ENCODE peak calls at places on chromosomes 16 and 17, in nine cellular contexts. N is BJ, M is AG10803, H is A549, I is foreskin keratinocyte, S is heart left ventricle, Q is astrocyte of the cerebellum, Y is OCI-LY7, E is glutamatergic neuron. B is an unnamed sample.
A peak's percentile ranks its signal among the peaks of the same experiment; 100 is the strongest.

GRCh38 chr16:58727796-58728568 is 6.1 kb downstream of the GOT2 start:
- DNase-seq in Q (no peak), H (no peak), M (no peak), Y (peak; percentile 26), E (no peak), N (no peak), S (no peak), I (no peak), B (no peak)

GRCh38 chr17:74335529-74336062 is 9.6 kb downstream of the KIF19 start:
- DNase-seq in Y (no peak), H (no peak), M (no peak), N (no peak), I (no peak), Q (no peak), S (no peak), E (no peak), B (no peak)

GRCh38 chr17:79557724-79558572 is 52.9 kb downstream of the RBFOX3 start:
- DNase-seq in H (no peak), I (no peak), Q (no peak), N (no peak), E (no peak), M (no peak), Y (no peak), S (no peak), B (no peak)

GRCh38 chr17:44599298-44600175 is 42.3 kb downstream of the FZD2 start:
- DNase-seq in Y (no peak), Q (peak; percentile 90), S (no peak), N (peak; percentile 51), M (peak; percentile 75), H (peak; percentile 87), I (no peak), E (no peak), B (peak; percentile 96)

GRCh38 chr16:83113317-83113716 is 486.5 kb downstream of the CDH13 start:
- DNase-seq in M (peak; percentile 29), N (no peak), S (no peak), H (peak; percentile 10), E (peak; percentile 38), Y (peak; percentile 71), Q (no peak), I (no peak), B (peak; percentile 45)

GRCh38 chr17:64387545-64388171 is 3.0 kb downstream of the PECAM1 start:
- DNase-seq in I (no peak), N (no peak), M (no peak), Y (no peak), H (no peak), S (peak; percentile 57), E (no peak), Q (no peak), B (no peak)

GRCh38 chr17:39051001-39051605 is 83.9 kb upstream of the FBXO47 start:
- DNase-seq in N (no peak), S (no peak), Q (no peak), H (no peak), Y (no peak), M (no peak), I (no peak), E (no peak), B (no peak)

GRCh38 chr17:77602883-77603640 is 355.4 kb upstream of the TNRC6C start:
- DNase-seq in E (no peak), Q (no peak), N (no peak), S (no peak), H (no peak), M (no peak), Y (no peak), I (no peak), B (no peak)

GRCh38 chr16:4698321-4699029 is 5.1 kb downstream of the NUDT16L1 start:
- DNase-seq in E (no peak), N (no peak), M (no peak), Y (no peak), I (no peak), S (peak; percentile 27), H (no peak), Q (no peak), B (no peak)

GRCh38 chr16:69112285-69113129 is 7.1 kb downstream of the HAS3 start:
- DNase-seq in S (peak; percentile 57), M (peak; percentile 29), Q (no peak), I (no peak), H (peak; percentile 85), N (no peak), E (peak; percentile 88), Y (peak; percentile 70), B (peak; percentile 52)

GRCh38 chr17:73506470-73507435 is 137.5 kb downstream of the SDK2 start:
- DNase-seq in N (no peak), I (no peak), S (no peak), Y (no peak), H (no peak), M (no peak), Q (no peak), E (no peak), B (no peak)

GRCh38 chr16:18979936-18980335 is 3.8 kb upstream of the TMC7 start:
- DNase-seq in S (no peak), M (no peak), H (no peak), Y (no peak), I (no peak), E (no peak), Q (no peak), N (no peak), B (no peak)

GRCh38 chr16:87451563-87452210 is 41.1 kb downstream of the ZCCHC14 start:
- DNase-seq in Q (no peak), Y (no peak), E (no peak), H (no peak), M (no peak), I (no peak), N (no peak), S (no peak), B (no peak)

GRCh38 chr17:44176257-44176656 is 5.8 kb downstream of the ASB16 start:
- DNase-seq in I (no peak), E (no peak), Y (no peak), N (no peak), M (no peak), Q (no peak), S (no peak), H (no peak), B (no peak)

GRCh38 chr17:71375948-71376347 is 744.9 kb upstream of the SOX9 start:
- DNase-seq in S (no peak), E (no peak), M (no peak), N (no peak), Y (no peak), I (no peak), H (no peak), Q (no peak), B (no peak)

GRCh38 chr16:88116121-88116900 is 165.1 kb downstream of the BANP start:
- DNase-seq in Q (peak; percentile 57), S (peak; percentile 41), E (no peak), N (no peak), Y (no peak), M (peak; percentile 58), H (no peak), I (no peak), B (peak; percentile 59)

GRCh38 chr16:72443809-72444208 is 271.9 kb upstream of the PMFBP1 start:
- DNase-seq in E (no peak), N (no peak), M (peak; percentile 5), I (no peak), Q (no peak), Y (no peak), H (no peak), S (no peak), B (no peak)
- TF ChIP-seq CTCF in E (no peak), N (no peak), M (no peak), I (no peak), Q (no peak), Y (no peak), H (no peak), S (no peak), B (no peak)

GRCh38 chr16:14632693-14633569 is at the start of gene BFAR:
- DNase-seq in S (peak; percentile 100), N (peak; percentile 77), H (peak; percentile 95), I (peak; percentile 87), Q (peak; percentile 84), E (peak; percentile 100), Y (peak; percentile 98), M (peak; percentile 96), B (peak; percentile 97)
- TF ChIP-seq CTCF in S (no peak), N (no peak), H (no peak), I (no peak), Q (no peak), E (no peak), Y (no peak), M (no peak), B (no peak)

DNA sequence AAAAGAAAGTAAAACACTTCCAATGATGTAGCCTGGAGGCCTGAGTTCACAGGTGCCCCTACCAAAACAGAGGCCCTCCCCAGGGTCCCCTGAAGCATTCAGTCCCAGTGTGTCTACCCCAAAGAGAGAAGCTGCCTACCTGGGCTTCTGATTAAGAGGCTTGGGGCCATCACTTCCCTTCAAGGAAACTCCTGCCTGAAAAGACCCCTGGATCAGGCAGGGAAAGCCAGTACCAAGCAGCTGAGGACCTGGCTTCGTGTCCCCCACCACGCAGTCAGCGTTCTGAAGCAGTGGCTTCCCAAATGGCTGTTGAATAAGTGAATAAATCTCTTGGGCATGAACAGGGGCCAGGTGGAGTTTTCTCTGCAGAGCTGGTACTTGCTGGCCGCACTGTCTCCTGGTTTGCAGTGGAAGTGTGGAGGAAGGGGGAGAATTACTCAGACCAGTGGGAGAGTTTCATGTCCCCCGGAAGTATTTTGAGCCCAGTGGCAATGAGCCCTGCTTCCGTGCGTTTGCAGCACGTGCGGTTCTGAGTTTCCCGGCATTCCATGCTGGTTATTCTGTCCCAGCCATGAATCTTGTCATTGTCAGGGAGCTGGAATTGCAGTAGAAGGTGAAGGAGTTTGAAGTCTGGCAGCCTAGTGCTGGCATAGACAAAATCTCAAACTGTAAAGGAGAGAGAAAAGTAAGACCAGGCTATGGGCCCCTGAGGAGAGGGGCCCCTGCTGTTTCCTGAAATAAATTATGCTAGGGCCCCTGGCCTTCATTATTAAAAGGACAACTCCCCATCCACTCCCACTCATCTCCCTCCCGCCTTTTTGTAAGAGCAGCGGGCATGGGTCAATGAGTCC is 27.0 kb downstream of the RMI2 start:
- DNase-seq in E (no peak), Q (no peak), S (no peak), N (no peak), I (no peak), Y (no peak), M (no peak), H (no peak), B (no peak)
- TF ChIP-seq CTCF in E (no peak), Q (no peak), S (no peak), N (no peak), I (no peak), Y (peak; percentile 59), M (no peak), H (no peak), B (no peak)

GRCh38 chr17:47240806-47241205 is 12.8 kb upstream of the ITGB3 start:
- DNase-seq in I (no peak), H (no peak), Q (no peak), S (no peak), N (no peak), Y (no peak), M (no peak), E (no peak), B (no peak)

GRCh38 chr17:47242648-47243047 is 11.0 kb upstream of the ITGB3 start:
- DNase-seq in E (no peak), S (no peak), I (no peak), H (no peak), Y (no peak), Q (no peak), M (no peak), N (no peak), B (no peak)

GRCh38 chr17:47244697-47245096 is 8.9 kb upstream of the ITGB3 start:
- DNase-seq in H (no peak), M (no peak), I (no peak), E (no peak), Y (no peak), S (no peak), Q (no peak), N (no peak), B (peak; percentile 66)

GRCh38 chr17:47246120-47246519 is 7.5 kb upstream of the ITGB3 start:
- DNase-seq in N (no peak), E (no peak), M (peak; percentile 59), S (no peak), I (no peak), H (no peak), Y (no peak), Q (no peak), B (no peak)

GRCh38 chr17:47243737-47244598 is 9.7 kb upstream of the ITGB3 start:
- DNase-seq in N (no peak), I (no peak), E (no peak), Q (no peak), H (no peak), Y (peak; percentile 61), M (no peak), S (no peak), B (no peak)
- TF ChIP-seq CTCF in N (no peak), I (no peak), E (no peak), Q (no peak), H (no peak), Y (peak; percentile 34), M (no peak), S (no peak), B (no peak)

B was measured in fibroblast of pulmonary artery.